ENCODE peak calls at places on chromosomes 11 and 22, in eight cellular contexts. D, T, I, Y, X, L, V and F are unnamed samples.

GRCh38 chr11:31106963-31107576 is 262.5 kb downstream of the DCDC1 start:
- DNase-seq in D (peak; percentile 7), T (no peak), I (no peak), Y (no peak), X (no peak), L (peak; percentile 44), V (no peak), F (peak; percentile 42)

GRCh38 chr22:47782461-47783075 is 1020.1 kb downstream of the TBC1D22A start:
- DNase-seq in D (no peak), T (no peak), I (peak; percentile 46), Y (no peak), X (peak; percentile 41), L (no peak), V (no peak), F (no peak)

GRCh38 chr11:47010192-47010591 is 73.6 kb downstream of the CSTPP1 start:
- DNase-seq in D (no peak), T (peak; percentile 25), I (no peak), Y (no peak), X (no peak), L (no peak), V (no peak), F (no peak)

GRCh38 chr11:34030386-34030785 is 21.1 kb upstream of the CAPRIN1 start:
- DNase-seq in D (no peak), T (no peak), I (no peak), Y (no peak), X (no peak), L (no peak), V (no peak), F (peak; percentile 61)

GRCh38 chr11:35111171-35112055 is 27.6 kb upstream of the CD44 start:
- DNase-seq in D (no peak), T (peak; percentile 67), I (no peak), Y (peak; percentile 75), X (no peak), L (peak; percentile 93), V (peak; percentile 69), F (peak; percentile 87)

GRCh38 chr22:47515384-47516125 is 753.1 kb downstream of the TBC1D22A start:
- DNase-seq in D (no peak), T (no peak), I (no peak), Y (no peak), X (no peak), L (no peak), V (no peak), F (no peak)

GRCh38 chr22:39317084-39317755 is 2.2 kb downstream of the RPL3 start:
- DNase-seq in D (no peak), T (peak; percentile 39), I (no peak), Y (no peak), X (no peak), L (peak; percentile 23), V (no peak), F (peak; percentile 52)

GRCh38 chr11:76236092-76237026 is 30.1 kb upstream of the WNT11 start:
- DNase-seq in D (no peak), T (peak; percentile 80), I (peak; percentile 90), Y (no peak), X (no peak), L (peak; percentile 49), V (no peak), F (peak; percentile 58)

GRCh38 chr11:49302360-49302759 is 94.0 kb upstream of the FOLH1 start:
- DNase-seq in D (no peak), T (no peak), I (no peak), Y (no peak), X (no peak), L (no peak), V (no peak), F (no peak)

GRCh38 chr11:66835762-66836405 is 7.4 kb upstream of the RCE1 start:
- DNase-seq in D (no peak), T (peak; percentile 77), I (peak; percentile 29), Y (peak; percentile 52), X (peak; percentile 1), L (peak; percentile 25), V (no peak), F (no peak)

GRCh38 chr11:4797212-4797611 is 7.0 kb downstream of the OR52R1 start:
- DNase-seq in D (no peak), T (no peak), I (no peak), Y (no peak), X (no peak), L (no peak), V (no peak), F (no peak)

GRCh38 chr11:121389651-121390050 is 62.5 kb upstream of the SORL1 start:
- DNase-seq in D (peak; percentile 81), T (no peak), I (peak; percentile 70), Y (no peak), X (no peak), L (no peak), V (no peak), F (no peak)

GRCh38 chr11:111736621-111737055 is 29.6 kb downstream of the PPP2R1B start:
- DNase-seq in D (no peak), T (peak; percentile 46), I (no peak), Y (no peak), X (no peak), L (no peak), V (no peak), F (no peak)

GRCh38 chr11:79762271-79762935 is 321.6 kb upstream of the TENM4 start:
- DNase-seq in D (peak; percentile 25), T (no peak), I (no peak), Y (no peak), X (no peak), L (no peak), V (no peak), F (no peak)

GRCh38 chr11:2211113-2211971 is 39.7 kb upstream of the TH start:
- DNase-seq in D (peak; percentile 8), T (no peak), I (peak; percentile 85), Y (no peak), X (no peak), L (no peak), V (no peak), F (no peak)

GRCh38 chr11:75760710-75761493 is 7.7 kb upstream of the DGAT2 start:
- DNase-seq in D (no peak), T (peak; percentile 61), I (no peak), Y (peak; percentile 25), X (no peak), L (no peak), V (no peak), F (no peak)

GRCh38 chr11:45885274-45885920 is at the start of gene MAPK8IP1:
- DNase-seq in D (no peak), T (peak; percentile 69), I (peak; percentile 78), Y (no peak), X (no peak), L (no peak), V (no peak), F (no peak)

GRCh38 chr11:32109138-32109537 is 18.3 kb downstream of the RCN1 start:
- DNase-seq in D (no peak), T (no peak), I (no peak), Y (no peak), X (no peak), L (peak; percentile 92), V (no peak), F (peak; percentile 94)

GRCh38 chr11:34850339-34850738 is 65.8 kb downstream of the APIP start:
- DNase-seq in D (no peak), T (no peak), I (no peak), Y (no peak), X (no peak), L (no peak), V (no peak), F (peak; percentile 27)

GRCh38 chr11:128784059-128784804 is 82.9 kb downstream of the KCNJ1 start:
- DNase-seq in D (no peak), T (no peak), I (no peak), Y (no peak), X (no peak), L (no peak), V (no peak), F (no peak)

GRCh38 chr11:78208257-78209165 is 19.8 kb downstream of the USP35 start:
- DNase-seq in D (no peak), T (peak; percentile 60), I (no peak), Y (no peak), X (no peak), L (no peak), V (no peak), F (no peak)

GRCh38 chr22:45631140-45631539 is 40.5 kb upstream of the ATXN10 start:
- DNase-seq in D (no peak), T (no peak), I (no peak), Y (no peak), X (no peak), L (no peak), V (no peak), F (no peak)

GRCh38 chr22:24060375-24060788 is 49.3 kb downstream of the CABIN1 start:
- DNase-seq in D (peak; percentile 33), T (peak; percentile 93), I (no peak), Y (peak; percentile 64), X (peak; percentile 74), L (peak; percentile 45), V (peak; percentile 74), F (no peak)

GRCh38 chr11:69385466-69385820 is 91.5 kb downstream of the MYEOV start:
- DNase-seq in D (no peak), T (no peak), I (peak; percentile 50), Y (no peak), X (peak; percentile 53), L (no peak), V (no peak), F (no peak)

GRCh38 chr11:71251761-71252433 is 480 bp downstream of the SHANK2 start:
- DNase-seq in D (no peak), T (peak; percentile 30), I (no peak), Y (no peak), X (no peak), L (no peak), V (no peak), F (no peak)

GRCh38 chr11:112241486-112241885 is 15.3 kb downstream of the PTS start:
- DNase-seq in D (peak; percentile 64), T (no peak), I (no peak), Y (peak; percentile 94), X (no peak), L (peak; percentile 59), V (peak; percentile 84), F (peak; percentile 42)

GRCh38 chr22:39236321-39237275 is 8.2 kb downstream of the PDGFB start:
- DNase-seq in D (no peak), T (no peak), I (peak; percentile 59), Y (no peak), X (no peak), L (peak; percentile 51), V (no peak), F (no peak)

GRCh38 chr11:63769719-63770443 is 1.3 kb upstream of the ZFTA start:
- DNase-seq in D (no peak), T (peak; percentile 53), I (no peak), Y (no peak), X (peak; percentile 73), L (no peak), V (no peak), F (no peak)

GRCh38 chr11:113732092-113732491 is 26.0 kb upstream of the TMPRSS5 start:
- DNase-seq in D (no peak), T (no peak), I (no peak), Y (no peak), X (no peak), L (no peak), V (no peak), F (no peak)

GRCh38 chr11:2870955-2871720 is 14.4 kb downstream of the CDKN1C start:
- DNase-seq in D (no peak), T (no peak), I (no peak), Y (no peak), X (no peak), L (no peak), V (no peak), F (no peak)

GRCh38 chr11:125457814-125458343 is 38.2 kb downstream of the FEZ1 start:
- DNase-seq in D (no peak), T (peak; percentile 76), I (peak; percentile 82), Y (no peak), X (peak; percentile 87), L (no peak), V (no peak), F (no peak)